ENCODE peak calls at places on chromosomes 2 and 18, in five cellular contexts. R is body of pancreas, P is heart left ventricle, B is breast epithelium, X is ovary. L is an unnamed sample.

GRCh38 chr18:50967714-50968661 is at the start of gene ELAC1:
- DNase-seq in R (peak), P (peak), B (peak), X (peak), L (peak)

GRCh38 chr2:30106543-30106942 is 40.3 kb upstream of the YPEL5 start:
- DNase-seq in R (no peak), P (no peak), B (no peak), X (no peak), L (no peak)

GRCh38 chr2:150630587-150631235 is 143.2 kb upstream of the RND3 start:
- DNase-seq in R (no peak), P (no peak), B (no peak), X (no peak), L (no peak)

GRCh38 chr2:102155703-102156515 is 13.4 kb downstream of the IL1R1 start:
- DNase-seq in R (peak), P (no peak), B (no peak), X (peak), L (peak)

GRCh38 chr2:218782529-218782845 is 540 bp downstream of the CYP27A1 start:
- DNase-seq in R (peak), P (no peak), B (no peak), X (no peak), L (no peak)

GRCh38 chr18:34223164-34223892 is 1.4 kb downstream of the NOL4 start:
- DNase-seq in R (peak), P (no peak), B (no peak), X (no peak), L (no peak)

GRCh38 chr2:164696634-164697033 is 75.4 kb upstream of the GRB14 start:
- DNase-seq in R (no peak), P (no peak), B (no peak), X (no peak), L (no peak)

GRCh38 chr2:26649992-26650712 is 9.0 kb upstream of the CIB4 start:
- DNase-seq in R (no peak), P (no peak), B (peak), X (peak), L (no peak)

GRCh38 chr2:134206573-134206972 is 47.3 kb upstream of the MGAT5 start:
- DNase-seq in R (peak), P (peak), B (no peak), X (no peak), L (no peak)

GRCh38 chr2:42928692-42929576 is 136.6 kb upstream of the HAAO start:
- DNase-seq in R (peak), P (no peak), B (no peak), X (no peak), L (no peak)

GRCh38 chr2:45882707-45883106 is 231.2 kb downstream of the PRKCE start:
- DNase-seq in R (no peak), P (peak), B (no peak), X (peak), L (no peak)

GRCh38 chr2:15363142-15363541 is 198.0 kb downstream of the NBAS start:
- DNase-seq in R (no peak), P (no peak), B (no peak), X (no peak), L (no peak)

GRCh38 chr2:72926368-72926767 is 9.0 kb downstream of the EMX1 start:
- DNase-seq in R (no peak), P (no peak), B (no peak), X (no peak), L (no peak)

GRCh38 chr2:130372055-130372832 is 16.4 kb downstream of the PTPN18 start:
- DNase-seq in R (peak), P (peak), B (peak), X (peak), L (peak)
- TF ChIP-seq POLR2A in R (peak), P (no peak), B (peak), X (peak), L (peak)

GRCh38 chr2:201127128-201127521 is 11.2 kb downstream of the CFLAR start:
- DNase-seq in R (no peak), P (no peak), B (no peak), X (no peak), L (no peak)

GRCh38 chr2:201130524-201131186 is 14.7 kb downstream of the CFLAR start:
- DNase-seq in R (no peak), P (no peak), B (no peak), X (no peak), L (no peak)

GRCh38 chr2:201126308-201127127 is 10.6 kb downstream of the CFLAR start:
- DNase-seq in R (no peak), P (no peak), B (no peak), X (no peak), L (no peak)

GRCh38 chr2:201127570-201127969 is 11.6 kb downstream of the CFLAR start:
- DNase-seq in R (no peak), P (no peak), B (no peak), X (no peak), L (no peak)

DNA sequence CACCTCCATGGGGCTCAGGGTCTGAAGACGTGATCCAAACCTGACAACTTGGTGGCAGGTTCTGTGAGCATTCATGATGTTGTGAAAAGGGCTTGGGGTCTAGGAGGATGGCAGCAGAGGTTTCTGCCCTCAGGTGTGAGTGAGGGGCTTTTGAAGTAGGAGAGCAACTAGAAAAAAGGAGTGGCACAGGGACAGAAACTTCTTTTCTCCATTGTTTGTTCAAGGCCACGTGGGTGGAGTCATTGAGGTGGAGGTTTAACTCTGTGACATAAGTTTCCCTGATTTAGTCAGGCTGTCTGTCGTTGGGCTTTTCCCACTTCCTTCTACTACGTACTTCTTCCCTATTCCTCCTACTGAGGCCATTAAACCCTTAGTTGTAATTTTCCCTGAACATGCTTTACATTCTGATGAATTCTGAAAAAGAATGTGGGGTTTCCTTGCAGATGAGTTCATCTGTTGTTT is 13.1 kb downstream of the CFLAR start:
- DNase-seq in R (peak), P (no peak), B (no peak), X (no peak), L (no peak)
- TF ChIP-seq POLR2A in R (no peak), P (no peak), B (no peak), X (no peak), L (peak)

GRCh38 chr2:213285404-213285803 is 1.1 kb downstream of the SPAG16 start:
- DNase-seq in R (no peak), P (no peak), B (no peak), X (no peak), L (no peak)

GRCh38 chr2:213279961-213280360 is 4.3 kb upstream of the SPAG16 start:
- DNase-seq in R (peak), P (no peak), B (no peak), X (peak), L (no peak)

GRCh38 chr2:213281156-213281555 is 3.1 kb upstream of the SPAG16 start:
- DNase-seq in R (no peak), P (no peak), B (no peak), X (no peak), L (no peak)

GRCh38 chr2:213288913-213289700 is 4.8 kb downstream of the SPAG16 start:
- DNase-seq in R (peak), P (no peak), B (no peak), X (no peak), L (no peak)

DNA sequence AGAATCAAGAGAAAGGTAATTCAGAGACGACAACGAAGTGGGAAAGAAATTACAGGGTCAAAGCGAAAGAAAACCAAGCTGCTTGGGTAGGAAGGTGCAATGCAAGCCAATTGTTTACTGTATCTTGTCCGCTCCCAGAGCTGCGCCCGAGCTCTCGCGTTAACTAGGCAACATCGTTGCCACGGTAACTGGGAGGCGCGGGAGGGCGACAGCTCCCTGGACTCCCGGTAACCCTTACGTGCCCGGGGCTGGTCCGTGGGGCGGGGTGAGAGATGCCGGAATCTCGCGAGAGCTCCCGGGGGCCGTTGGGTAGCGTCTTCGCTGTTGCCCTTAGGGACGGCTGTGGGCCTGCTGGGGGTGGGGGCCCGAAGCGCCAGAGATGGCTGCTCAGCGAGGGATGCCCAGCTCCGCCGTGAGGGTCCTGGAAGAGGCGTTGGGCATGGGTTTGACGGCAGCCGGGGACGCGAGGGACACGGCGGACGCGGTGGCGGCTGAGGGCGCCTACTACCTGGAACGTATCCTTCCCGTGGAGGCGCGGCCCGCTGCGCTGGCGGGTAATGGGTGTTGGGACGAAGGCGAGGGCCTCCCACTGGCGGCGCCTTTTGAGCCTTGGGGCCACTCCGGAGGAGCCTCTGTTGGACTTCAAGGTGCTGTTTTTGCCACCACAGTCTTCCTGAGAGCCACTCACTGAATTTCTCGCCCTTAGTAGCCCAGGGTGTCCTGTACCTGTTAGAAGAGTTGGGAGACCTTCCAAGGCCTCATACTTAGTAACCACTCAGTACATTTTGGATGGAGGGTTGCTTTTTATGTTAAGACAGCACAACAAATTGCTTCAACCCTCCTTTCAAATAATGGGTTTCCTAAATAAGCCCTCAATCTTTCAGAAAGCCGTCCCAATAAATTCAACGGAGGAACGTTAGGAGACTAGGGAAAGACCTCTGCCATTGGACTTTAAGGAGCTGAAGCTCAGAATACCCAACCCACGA is at the start of gene SPAG16:
- DNase-seq in R (peak), P (peak), B (peak), X (peak), L (peak)
- TF ChIP-seq POLR2A in R (peak), P (no peak), B (no peak), X (peak), L (peak)

DNA sequence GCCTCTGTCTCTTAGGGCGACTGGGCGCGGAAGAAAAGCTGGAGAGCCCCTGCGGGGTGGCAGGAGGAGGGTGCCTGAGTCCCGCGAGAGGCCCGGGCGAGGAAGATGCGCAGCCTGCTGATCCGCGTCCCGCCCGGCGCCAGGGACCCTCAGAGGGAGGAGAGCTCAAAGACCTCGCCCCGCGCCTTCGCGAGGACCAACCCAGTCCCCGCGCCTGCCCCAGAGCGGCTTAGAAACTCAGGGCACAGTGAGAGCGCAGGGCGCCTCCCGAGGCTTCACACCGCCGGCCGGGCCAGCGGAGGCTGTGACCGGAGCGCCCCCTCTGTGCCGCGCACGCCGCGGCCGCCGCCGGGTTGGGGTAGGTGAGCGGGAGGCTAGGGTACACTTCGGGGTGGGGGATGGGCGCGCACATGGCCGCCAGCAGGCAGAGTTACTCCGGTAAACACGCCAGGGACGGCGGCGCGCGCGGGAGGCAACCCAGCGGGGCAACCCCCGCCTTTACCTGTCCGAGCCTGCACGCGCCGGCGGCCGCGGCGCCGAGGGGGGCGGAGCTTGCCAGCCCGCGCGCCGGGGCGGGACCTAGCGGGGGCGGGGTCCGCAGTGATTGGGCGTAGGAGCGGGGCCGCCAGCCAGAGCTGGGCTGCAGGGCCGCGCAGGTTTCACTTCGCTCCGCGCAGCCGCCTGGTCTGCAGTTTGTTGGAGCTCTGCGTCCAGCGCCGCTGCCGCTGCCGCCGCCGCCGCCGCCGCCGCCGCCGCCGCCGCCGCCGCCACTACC is at the start of gene BCL2L11:
- DNase-seq in R (peak), P (peak), B (peak), X (peak), L (peak)
- TF ChIP-seq POLR2A in R (peak), P (peak), B (no peak), X (peak), L (peak)

DNA sequence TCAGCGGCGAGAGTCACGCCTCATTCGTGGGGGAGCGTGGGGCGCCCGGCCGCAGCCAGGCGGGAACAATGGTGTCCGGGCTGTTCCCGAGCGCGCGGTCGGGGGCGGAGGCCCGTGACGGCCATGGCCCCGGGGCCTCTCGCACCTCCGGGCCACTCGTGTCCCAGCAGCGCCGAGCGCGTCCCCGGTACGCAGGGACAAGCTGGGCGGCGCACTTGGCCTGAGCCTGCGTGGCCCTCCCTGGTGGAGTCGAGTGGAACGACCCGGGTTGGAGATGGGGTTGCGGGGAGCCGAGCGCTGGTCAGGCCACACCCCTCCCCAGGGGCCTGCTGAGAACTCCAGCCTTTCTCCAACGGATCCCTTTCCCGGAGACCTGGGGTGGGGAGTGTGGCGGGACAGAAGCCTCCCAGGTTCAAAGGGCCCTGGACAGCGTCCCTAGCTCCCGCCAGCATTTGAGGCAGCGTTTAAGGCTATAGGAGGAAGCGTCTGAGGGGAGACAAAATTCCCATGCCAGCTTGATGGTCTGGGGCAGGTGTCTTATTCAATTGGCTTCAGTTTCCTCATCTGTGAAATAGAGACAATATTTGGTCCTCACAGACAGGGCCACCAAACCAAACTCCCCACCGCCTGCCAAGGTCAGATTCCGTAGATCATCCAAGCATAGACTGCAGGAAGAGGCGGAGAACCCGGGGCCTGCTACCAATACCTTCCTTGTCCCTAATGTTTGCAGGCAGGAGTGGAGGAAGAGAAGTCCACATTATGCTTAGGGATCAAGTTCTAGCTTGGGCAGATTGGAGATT is 545 bp downstream of the CNDP2 start:
- DNase-seq in R (peak), P (peak), B (peak), X (peak), L (peak)
- TF ChIP-seq POLR2A in R (no peak), P (no peak), B (no peak), X (peak), L (no peak)

DNA sequence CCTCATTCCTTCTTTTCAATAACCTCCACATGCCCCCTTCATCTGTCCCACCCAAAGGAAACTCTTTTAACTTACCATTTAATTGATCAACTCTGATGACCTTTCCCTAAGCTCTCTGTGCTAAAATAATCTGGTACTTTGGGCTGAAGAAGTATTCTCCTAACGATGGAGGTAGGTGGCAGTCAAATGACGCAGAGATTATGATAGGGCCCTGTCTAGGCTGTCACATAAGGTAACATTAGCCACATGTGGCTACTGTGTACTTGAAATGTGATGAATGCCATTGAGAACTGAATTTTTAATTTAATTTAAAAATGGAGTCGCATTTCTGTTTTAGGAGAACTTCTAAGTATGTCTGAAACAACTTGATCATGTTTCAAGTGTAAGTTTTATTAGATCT is 140.5 kb upstream of the TNP1 start:
- DNase-seq in R (no peak), P (no peak), B (no peak), X (no peak), L (no peak)
- TF ChIP-seq POLR2A in R (no peak), P (no peak), B (no peak), X (no peak), L (no peak)

GRCh38 chr2:196591004-196591403 is 48.5 kb upstream of the CCDC150 start:
- DNase-seq in R (no peak), P (no peak), B (no peak), X (no peak), L (no peak)

GRCh38 chr2:196590286-196590685 is 49.2 kb upstream of the CCDC150 start:
- DNase-seq in R (no peak), P (no peak), B (no peak), X (no peak), L (no peak)

GRCh38 chr2:196592331-196592911 is 47.1 kb upstream of the CCDC150 start:
- DNase-seq in R (peak), P (peak), B (peak), X (no peak), L (peak)

GRCh38 chr2:196592912-196593881 is 46.3 kb upstream of the CCDC150 start:
- DNase-seq in R (peak), P (peak), B (no peak), X (no peak), L (no peak)

GRCh38 chr2:196591621-196592022 is 47.9 kb upstream of the CCDC150 start:
- DNase-seq in R (no peak), P (no peak), B (no peak), X (no peak), L (no peak)
- TF ChIP-seq POLR2A in R (no peak), P (no peak), B (no peak), X (no peak), L (no peak)

DNA sequence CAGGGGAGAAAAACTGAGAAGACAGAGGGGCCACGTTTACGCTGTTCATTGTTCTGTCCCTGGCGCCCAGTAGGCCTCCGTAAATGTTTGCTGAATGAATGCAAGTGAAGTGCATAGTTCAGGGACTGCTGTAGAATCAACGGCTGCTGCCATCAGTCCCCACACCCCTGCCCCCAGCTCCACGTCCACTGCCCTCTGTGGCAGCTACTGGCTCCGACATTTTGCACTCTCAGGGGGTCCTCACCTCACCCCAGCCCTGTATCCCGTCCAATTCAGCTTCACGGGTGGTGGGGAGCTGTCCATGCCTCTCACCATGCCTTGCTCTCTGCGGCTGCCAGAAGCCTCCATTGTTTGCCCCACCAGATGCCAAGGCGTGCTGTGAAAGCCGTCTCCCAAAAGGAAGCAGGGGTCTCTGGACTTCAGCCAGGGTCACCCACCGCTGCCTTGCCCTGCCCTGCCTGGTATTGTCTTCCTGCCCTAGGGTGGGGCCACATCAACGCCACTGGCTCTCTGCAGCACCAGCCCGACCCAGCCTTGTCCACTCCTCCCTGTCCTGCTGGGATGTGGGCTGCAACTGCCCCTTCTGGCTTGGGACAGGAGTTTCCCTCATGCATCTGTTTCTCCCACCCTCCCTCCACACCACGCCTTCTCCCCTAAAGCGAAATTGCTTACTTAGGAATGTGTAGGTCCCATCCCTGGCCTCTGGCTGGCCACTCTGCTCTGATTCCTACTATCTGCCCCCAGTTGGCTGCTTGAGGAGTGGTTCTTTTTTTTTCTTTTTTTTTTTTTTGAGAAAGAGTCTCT is 86.0 kb downstream of the RHOB start:
- DNase-seq in R (no peak), P (no peak), B (no peak), X (no peak), L (no peak)
- TF ChIP-seq POLR2A in R (no peak), P (no peak), B (no peak), X (no peak), L (no peak)

L was measured in prostate gland.